ENCODE peak calls at places on chromosomes 16 and 17, in eight cellular contexts. One of them, this sample, is unnamed. For H3K4me1 and H3K36me3, the result is how much of the 10 kb centered on the place peaks cover.

GRCh38 chr16:27928542-27928941 is 135.0 kb downstream of the GSG1L start:
- DNase-seq in OCI-LY7: no peak
- DNase-seq in hepatocyte: no peak
- DNase-seq in esophagus squamous epithelium: no peak
- DNase-seq in ascending aorta: no peak
- DNase-seq in pancreas: no peak
- DNase-seq in esophagus muscularis mucosa: no peak
- DNase-seq in cardiac muscle cell: no peak
- DNase-seq in this sample: no peak

GRCh38 chr17:66900126-66901010 is 64.1 kb upstream of the CACNG4 start:
- DNase-seq in OCI-LY7: peak
- DNase-seq in hepatocyte: no peak
- DNase-seq in esophagus squamous epithelium: no peak
- DNase-seq in ascending aorta: no peak
- DNase-seq in pancreas: no peak
- DNase-seq in esophagus muscularis mucosa: no peak
- DNase-seq in cardiac muscle cell: no peak
- DNase-seq in this sample: no peak

GRCh38 chr17:67532326-67532871 is 155.3 kb downstream of the PITPNC1 start:
- DNase-seq in OCI-LY7: no peak
- DNase-seq in hepatocyte: no peak
- DNase-seq in esophagus squamous epithelium: no peak
- DNase-seq in ascending aorta: no peak
- DNase-seq in pancreas: no peak
- DNase-seq in esophagus muscularis mucosa: no peak
- DNase-seq in cardiac muscle cell: no peak
- DNase-seq in this sample: no peak

GRCh38 chr17:17837380-17837821 is 615 bp upstream of the SREBF1 start:
- DNase-seq in OCI-LY7: peak
- DNase-seq in hepatocyte: peak
- DNase-seq in esophagus squamous epithelium: no peak
- DNase-seq in ascending aorta: peak
- DNase-seq in pancreas: no peak
- DNase-seq in esophagus muscularis mucosa: no peak
- DNase-seq in cardiac muscle cell: no peak
- DNase-seq in this sample: peak

GRCh38 chr16:5158494-5158893 is 60.9 kb upstream of the EEF2KMT start:
- DNase-seq in OCI-LY7: no peak
- DNase-seq in hepatocyte: no peak
- DNase-seq in esophagus squamous epithelium: no peak
- DNase-seq in ascending aorta: no peak
- DNase-seq in pancreas: no peak
- DNase-seq in esophagus muscularis mucosa: no peak
- DNase-seq in cardiac muscle cell: no peak
- DNase-seq in this sample: no peak

GRCh38 chr16:84137287-84137686 is 7.7 kb downstream of the HSDL1 start:
- DNase-seq in OCI-LY7: no peak
- DNase-seq in hepatocyte: no peak
- DNase-seq in esophagus squamous epithelium: no peak
- DNase-seq in ascending aorta: no peak
- DNase-seq in pancreas: no peak
- DNase-seq in esophagus muscularis mucosa: no peak
- DNase-seq in cardiac muscle cell: no peak
- DNase-seq in this sample: no peak

GRCh38 chr17:55743103-55743679 is 7.7 kb upstream of the PCTP start:
- DNase-seq in OCI-LY7: no peak
- DNase-seq in hepatocyte: peak
- DNase-seq in esophagus squamous epithelium: no peak
- DNase-seq in ascending aorta: no peak
- DNase-seq in pancreas: peak
- DNase-seq in esophagus muscularis mucosa: no peak
- DNase-seq in cardiac muscle cell: no peak
- DNase-seq in this sample: no peak

GRCh38 chr16:67919618-67920210 is 11.9 kb downstream of the CTRL start:
- DNase-seq in OCI-LY7: peak
- DNase-seq in hepatocyte: no peak
- DNase-seq in esophagus squamous epithelium: no peak
- DNase-seq in ascending aorta: no peak
- DNase-seq in pancreas: no peak
- DNase-seq in esophagus muscularis mucosa: no peak
- DNase-seq in cardiac muscle cell: no peak
- DNase-seq in this sample: no peak

GRCh38 chr16:51705142-51705541 is 554.1 kb upstream of the SALL1 start:
- DNase-seq in OCI-LY7: no peak
- DNase-seq in hepatocyte: no peak
- DNase-seq in esophagus squamous epithelium: no peak
- DNase-seq in ascending aorta: no peak
- DNase-seq in pancreas: no peak
- DNase-seq in esophagus muscularis mucosa: no peak
- DNase-seq in cardiac muscle cell: no peak
- DNase-seq in this sample: no peak

GRCh38 chr17:6303664-6304063 is 131.3 kb downstream of the AIPL1 start:
- DNase-seq in OCI-LY7: peak
- DNase-seq in hepatocyte: peak
- DNase-seq in esophagus squamous epithelium: no peak
- DNase-seq in ascending aorta: no peak
- DNase-seq in pancreas: no peak
- DNase-seq in esophagus muscularis mucosa: no peak
- DNase-seq in cardiac muscle cell: peak
- DNase-seq in this sample: no peak

GRCh38 chr16:56985288-56985961 is 3.9 kb upstream of the NLRC5 start:
- DNase-seq in OCI-LY7: no peak
- DNase-seq in hepatocyte: peak
- DNase-seq in esophagus squamous epithelium: no peak
- DNase-seq in ascending aorta: peak
- DNase-seq in pancreas: no peak
- DNase-seq in esophagus muscularis mucosa: no peak
- DNase-seq in cardiac muscle cell: no peak
- DNase-seq in this sample: peak

GRCh38 chr16:81526935-81527334 is 82.3 kb downstream of the CMIP start:
- DNase-seq in OCI-LY7: no peak
- DNase-seq in hepatocyte: peak
- DNase-seq in esophagus squamous epithelium: no peak
- DNase-seq in ascending aorta: no peak
- DNase-seq in pancreas: no peak
- DNase-seq in esophagus muscularis mucosa: no peak
- DNase-seq in cardiac muscle cell: no peak
- DNase-seq in this sample: no peak

GRCh38 chr17:61460796-61461585 is 8.8 kb downstream of the TBX4 start:
- DNase-seq in OCI-LY7: no peak
- DNase-seq in hepatocyte: peak
- DNase-seq in esophagus squamous epithelium: no peak
- DNase-seq in ascending aorta: peak
- DNase-seq in pancreas: peak
- DNase-seq in esophagus muscularis mucosa: no peak
- DNase-seq in cardiac muscle cell: no peak
- DNase-seq in this sample: no peak

GRCh38 chr16:72995151-72995881 is 52.6 kb downstream of the ZFHX3 start:
- DNase-seq in OCI-LY7: peak
- DNase-seq in hepatocyte: no peak
- DNase-seq in esophagus squamous epithelium: no peak
- DNase-seq in ascending aorta: peak
- DNase-seq in pancreas: no peak
- DNase-seq in esophagus muscularis mucosa: no peak
- DNase-seq in cardiac muscle cell: no peak
- DNase-seq in this sample: peak

GRCh38 chr16:46717692-46718091 is 28.2 kb downstream of the ORC6 start:
- DNase-seq in OCI-LY7: no peak
- DNase-seq in hepatocyte: no peak
- DNase-seq in esophagus squamous epithelium: no peak
- DNase-seq in ascending aorta: no peak
- DNase-seq in pancreas: no peak
- DNase-seq in esophagus muscularis mucosa: no peak
- DNase-seq in cardiac muscle cell: no peak
- DNase-seq in this sample: no peak

GRCh38 chr17:16922386-16923096 is 49.4 kb downstream of the TNFRSF13B start:
- DNase-seq in OCI-LY7: peak
- DNase-seq in hepatocyte: no peak
- DNase-seq in esophagus squamous epithelium: no peak
- DNase-seq in ascending aorta: no peak
- DNase-seq in pancreas: no peak
- DNase-seq in esophagus muscularis mucosa: no peak
- DNase-seq in cardiac muscle cell: no peak
- DNase-seq in this sample: peak

GRCh38 chr16:52597772-52598483 is 51.0 kb upstream of the TOX3 start:
- DNase-seq in OCI-LY7: no peak
- DNase-seq in hepatocyte: no peak
- DNase-seq in esophagus squamous epithelium: no peak
- DNase-seq in ascending aorta: no peak
- DNase-seq in pancreas: no peak
- DNase-seq in esophagus muscularis mucosa: no peak
- DNase-seq in cardiac muscle cell: no peak
- DNase-seq in this sample: no peak

GRCh38 chr17:75526555-75527270 is 1.2 kb downstream of the LLGL2 start:
- DNase-seq in OCI-LY7: no peak
- DNase-seq in hepatocyte: no peak
- DNase-seq in esophagus squamous epithelium: no peak
- DNase-seq in ascending aorta: no peak
- DNase-seq in pancreas: no peak
- DNase-seq in esophagus muscularis mucosa: no peak
- DNase-seq in cardiac muscle cell: no peak
- DNase-seq in this sample: no peak

GRCh38 chr17:45160505-45161287 is 979 bp upstream of the HEXIM2 start:
- DNase-seq in OCI-LY7: peak
- DNase-seq in hepatocyte: peak
- DNase-seq in esophagus squamous epithelium: no peak
- DNase-seq in ascending aorta: peak
- DNase-seq in pancreas: peak
- DNase-seq in esophagus muscularis mucosa: no peak
- DNase-seq in cardiac muscle cell: peak
- DNase-seq in this sample: no peak

GRCh38 chr17:10121971-10122707 is 76.3 kb downstream of the GAS7 start:
- DNase-seq in OCI-LY7: no peak
- DNase-seq in hepatocyte: no peak
- DNase-seq in esophagus squamous epithelium: no peak
- DNase-seq in ascending aorta: no peak
- DNase-seq in pancreas: no peak
- DNase-seq in esophagus muscularis mucosa: no peak
- DNase-seq in cardiac muscle cell: no peak
- DNase-seq in this sample: peak

GRCh38 chr16:81447383-81448101 is 2.9 kb downstream of the CMIP start:
- DNase-seq in OCI-LY7: no peak
- DNase-seq in hepatocyte: no peak
- DNase-seq in esophagus squamous epithelium: no peak
- DNase-seq in ascending aorta: no peak
- DNase-seq in pancreas: peak
- DNase-seq in esophagus muscularis mucosa: no peak
- DNase-seq in cardiac muscle cell: peak
- DNase-seq in this sample: no peak

GRCh38 chr16:50306287-50306686 is 39.9 kb downstream of the ADCY7 start:
- DNase-seq in OCI-LY7: no peak
- DNase-seq in hepatocyte: no peak
- DNase-seq in esophagus squamous epithelium: no peak
- DNase-seq in ascending aorta: peak
- DNase-seq in pancreas: peak
- DNase-seq in esophagus muscularis mucosa: no peak
- DNase-seq in cardiac muscle cell: no peak
- DNase-seq in this sample: peak

GRCh38 chr17:37137906-37138413 is 189.2 kb downstream of the AATF start:
- DNase-seq in OCI-LY7: no peak
- DNase-seq in hepatocyte: no peak
- DNase-seq in esophagus squamous epithelium: no peak
- DNase-seq in ascending aorta: no peak
- DNase-seq in pancreas: no peak
- DNase-seq in esophagus muscularis mucosa: no peak
- DNase-seq in cardiac muscle cell: no peak
- DNase-seq in this sample: no peak

GRCh38 chr16:25110392-25110947 is 1.1 kb upstream of the LCMT1 start:
- DNase-seq in OCI-LY7: peak
- DNase-seq in hepatocyte: no peak
- DNase-seq in esophagus squamous epithelium: no peak
- DNase-seq in ascending aorta: no peak
- DNase-seq in pancreas: no peak
- DNase-seq in esophagus muscularis mucosa: no peak
- DNase-seq in cardiac muscle cell: no peak
- DNase-seq in this sample: no peak
- H3K4me1 ChIP-seq in OCI-LY7: under half
- H3K4me1 ChIP-seq in hepatocyte: under half
- H3K4me1 ChIP-seq in esophagus squamous epithelium: under half
- H3K4me1 ChIP-seq in ascending aorta: under half
- H3K4me1 ChIP-seq in pancreas: under half
- H3K4me1 ChIP-seq in esophagus muscularis mucosa: half or more
- H3K4me1 ChIP-seq in cardiac muscle cell: under half
- H3K4me1 ChIP-seq in this sample: under half

GRCh38 chr16:88754912-88755744 is 29.9 kb downstream of the PIEZO1 start:
- DNase-seq in OCI-LY7: peak
- DNase-seq in hepatocyte: peak
- DNase-seq in esophagus squamous epithelium: no peak
- DNase-seq in ascending aorta: no peak
- DNase-seq in pancreas: no peak
- DNase-seq in esophagus muscularis mucosa: no peak
- DNase-seq in cardiac muscle cell: no peak
- DNase-seq in this sample: no peak
- TF ChIP-seq CTCF in OCI-LY7: peak
- TF ChIP-seq CTCF in hepatocyte: peak
- TF ChIP-seq CTCF in esophagus squamous epithelium: peak
- TF ChIP-seq CTCF in ascending aorta: no peak
- TF ChIP-seq CTCF in pancreas: no peak
- TF ChIP-seq CTCF in esophagus muscularis mucosa: peak
- TF ChIP-seq CTCF in cardiac muscle cell: no peak
- TF ChIP-seq CTCF in this sample: no peak

GRCh38 chr17:40347319-40348135 is 17.0 kb downstream of the GJD3 start:
- DNase-seq in OCI-LY7: peak
- DNase-seq in hepatocyte: no peak
- DNase-seq in esophagus squamous epithelium: no peak
- DNase-seq in ascending aorta: no peak
- DNase-seq in pancreas: no peak
- DNase-seq in esophagus muscularis mucosa: no peak
- DNase-seq in cardiac muscle cell: no peak
- DNase-seq in this sample: no peak

GRCh38 chr17:40349477-40350409 is 14.8 kb downstream of the GJD3 start:
- DNase-seq in OCI-LY7: no peak
- DNase-seq in hepatocyte: peak
- DNase-seq in esophagus squamous epithelium: no peak
- DNase-seq in ascending aorta: no peak
- DNase-seq in pancreas: no peak
- DNase-seq in esophagus muscularis mucosa: no peak
- DNase-seq in cardiac muscle cell: no peak
- DNase-seq in this sample: no peak

GRCh38 chr17:40348562-40349476 is 15.7 kb downstream of the GJD3 start:
- DNase-seq in OCI-LY7: no peak
- DNase-seq in hepatocyte: no peak
- DNase-seq in esophagus squamous epithelium: no peak
- DNase-seq in ascending aorta: peak
- DNase-seq in pancreas: peak
- DNase-seq in esophagus muscularis mucosa: no peak
- DNase-seq in cardiac muscle cell: no peak
- DNase-seq in this sample: peak

GRCh38 chr17:40346768-40347154 is 17.8 kb downstream of the GJD3 start:
- DNase-seq in OCI-LY7: no peak
- DNase-seq in hepatocyte: no peak
- DNase-seq in esophagus squamous epithelium: no peak
- DNase-seq in ascending aorta: no peak
- DNase-seq in pancreas: no peak
- DNase-seq in esophagus muscularis mucosa: no peak
- DNase-seq in cardiac muscle cell: no peak
- DNase-seq in this sample: no peak

GRCh38 chr17:40348136-40348504 is 16.4 kb downstream of the GJD3 start:
- DNase-seq in OCI-LY7: no peak
- DNase-seq in hepatocyte: no peak
- DNase-seq in esophagus squamous epithelium: no peak
- DNase-seq in ascending aorta: no peak
- DNase-seq in pancreas: no peak
- DNase-seq in esophagus muscularis mucosa: no peak
- DNase-seq in cardiac muscle cell: no peak
- DNase-seq in this sample: no peak
- H3K36me3 ChIP-seq in OCI-LY7: under half
- H3K36me3 ChIP-seq in hepatocyte: under half
- H3K36me3 ChIP-seq in esophagus squamous epithelium: under half
- H3K36me3 ChIP-seq in ascending aorta: under half
- H3K36me3 ChIP-seq in pancreas: under half
- H3K36me3 ChIP-seq in esophagus muscularis mucosa: under half
- H3K36me3 ChIP-seq in cardiac muscle cell: under half
- H3K36me3 ChIP-seq in this sample: under half

GRCh38 chr16:2148714-2149629 is 547 bp downstream of the RAB26 start:
- DNase-seq in OCI-LY7: peak
- DNase-seq in hepatocyte: peak
- DNase-seq in esophagus squamous epithelium: no peak
- DNase-seq in ascending aorta: no peak
- DNase-seq in pancreas: peak
- DNase-seq in esophagus muscularis mucosa: no peak
- DNase-seq in cardiac muscle cell: no peak
- DNase-seq in this sample: no peak
- H3K4me1 ChIP-seq in OCI-LY7: half or more
- H3K4me1 ChIP-seq in hepatocyte: half or more
- H3K4me1 ChIP-seq in esophagus squamous epithelium: half or more
- H3K4me1 ChIP-seq in ascending aorta: under half
- H3K4me1 ChIP-seq in pancreas: under half
- H3K4me1 ChIP-seq in esophagus muscularis mucosa: half or more
- H3K4me1 ChIP-seq in cardiac muscle cell: under half
- H3K4me1 ChIP-seq in this sample: half or more

This sample was measured in tibial artery.